ENCODE peak calls at places on chromosomes 12 and 14, in six cellular contexts. One of them, this sample, is unnamed.

GRCh38 chr14:97315790-97316189 is 518.6 kb downstream of the VRK1 start:
- DNase-seq in heart left ventricle: no peak
- DNase-seq in epithelial cell of prostate: no peak
- DNase-seq in body of pancreas: no peak
- DNase-seq in left ventricle myocardium inferior: no peak
- DNase-seq in naive thymus-derived CD4-positive, alpha-beta T cell: no peak
- DNase-seq in this sample: no peak

GRCh38 chr14:74616507-74616906 is 4.5 kb upstream of the LTBP2 start:
- DNase-seq in heart left ventricle: peak
- DNase-seq in epithelial cell of prostate: peak
- DNase-seq in body of pancreas: peak
- DNase-seq in left ventricle myocardium inferior: no peak
- DNase-seq in naive thymus-derived CD4-positive, alpha-beta T cell: no peak
- DNase-seq in this sample: no peak

GRCh38 chr14:61559641-61560201 is 135.6 kb upstream of the HIF1A start:
- DNase-seq in heart left ventricle: no peak
- DNase-seq in epithelial cell of prostate: no peak
- DNase-seq in body of pancreas: no peak
- DNase-seq in left ventricle myocardium inferior: no peak
- DNase-seq in naive thymus-derived CD4-positive, alpha-beta T cell: no peak
- DNase-seq in this sample: no peak

GRCh38 chr14:56002876-56003625 is 115.2 kb upstream of the PELI2 start:
- DNase-seq in heart left ventricle: no peak
- DNase-seq in epithelial cell of prostate: no peak
- DNase-seq in body of pancreas: no peak
- DNase-seq in left ventricle myocardium inferior: no peak
- DNase-seq in naive thymus-derived CD4-positive, alpha-beta T cell: peak
- DNase-seq in this sample: no peak

GRCh38 chr12:5745251-5745888 is 199.7 kb downstream of the ANO2 start:
- DNase-seq in heart left ventricle: peak
- DNase-seq in epithelial cell of prostate: no peak
- DNase-seq in body of pancreas: peak
- DNase-seq in left ventricle myocardium inferior: peak
- DNase-seq in naive thymus-derived CD4-positive, alpha-beta T cell: no peak
- DNase-seq in this sample: peak

GRCh38 chr12:105992849-105993740 is 145.7 kb downstream of the NUAK1 start:
- DNase-seq in heart left ventricle: no peak
- DNase-seq in epithelial cell of prostate: no peak
- DNase-seq in body of pancreas: peak
- DNase-seq in left ventricle myocardium inferior: no peak
- DNase-seq in naive thymus-derived CD4-positive, alpha-beta T cell: no peak
- DNase-seq in this sample: no peak

GRCh38 chr12:106145539-106146447 is 7.0 kb upstream of the NUAK1 start:
- DNase-seq in heart left ventricle: peak
- DNase-seq in epithelial cell of prostate: no peak
- DNase-seq in body of pancreas: peak
- DNase-seq in left ventricle myocardium inferior: peak
- DNase-seq in naive thymus-derived CD4-positive, alpha-beta T cell: no peak
- DNase-seq in this sample: no peak

GRCh38 chr12:40225984-40226602 is 1.3 kb downstream of the LRRK2 start:
- DNase-seq in heart left ventricle: no peak
- DNase-seq in epithelial cell of prostate: no peak
- DNase-seq in body of pancreas: no peak
- DNase-seq in left ventricle myocardium inferior: no peak
- DNase-seq in naive thymus-derived CD4-positive, alpha-beta T cell: no peak
- DNase-seq in this sample: no peak

GRCh38 chr12:77064891-77065360 is 443 bp downstream of the E2F7 start:
- DNase-seq in heart left ventricle: no peak
- DNase-seq in epithelial cell of prostate: no peak
- DNase-seq in body of pancreas: no peak
- DNase-seq in left ventricle myocardium inferior: no peak
- DNase-seq in naive thymus-derived CD4-positive, alpha-beta T cell: no peak
- DNase-seq in this sample: no peak

GRCh38 chr12:81231574-81232368 is 153.9 kb downstream of the ACSS3 start:
- DNase-seq in heart left ventricle: no peak
- DNase-seq in epithelial cell of prostate: no peak
- DNase-seq in body of pancreas: no peak
- DNase-seq in left ventricle myocardium inferior: no peak
- DNase-seq in naive thymus-derived CD4-positive, alpha-beta T cell: no peak
- DNase-seq in this sample: no peak

GRCh38 chr12:24839268-24839791 is 109.6 kb downstream of the BCAT1 start:
- DNase-seq in heart left ventricle: no peak
- DNase-seq in epithelial cell of prostate: no peak
- DNase-seq in body of pancreas: no peak
- DNase-seq in left ventricle myocardium inferior: no peak
- DNase-seq in naive thymus-derived CD4-positive, alpha-beta T cell: no peak
- DNase-seq in this sample: no peak

GRCh38 chr14:69772082-69773017 is 5.4 kb downstream of the SRSF5 start:
- DNase-seq in heart left ventricle: no peak
- DNase-seq in epithelial cell of prostate: no peak
- DNase-seq in body of pancreas: no peak
- DNase-seq in left ventricle myocardium inferior: no peak
- DNase-seq in naive thymus-derived CD4-positive, alpha-beta T cell: no peak
- DNase-seq in this sample: no peak

GRCh38 chr12:101552277-101552676 is 42.5 kb upstream of the MYBPC1 start:
- DNase-seq in heart left ventricle: no peak
- DNase-seq in epithelial cell of prostate: no peak
- DNase-seq in body of pancreas: peak
- DNase-seq in left ventricle myocardium inferior: no peak
- DNase-seq in naive thymus-derived CD4-positive, alpha-beta T cell: no peak
- DNase-seq in this sample: peak

GRCh38 chr14:78690836-78691235 is 520.7 kb downstream of the NRXN3 start:
- DNase-seq in heart left ventricle: no peak
- DNase-seq in epithelial cell of prostate: no peak
- DNase-seq in body of pancreas: no peak
- DNase-seq in left ventricle myocardium inferior: no peak
- DNase-seq in naive thymus-derived CD4-positive, alpha-beta T cell: no peak
- DNase-seq in this sample: no peak

GRCh38 chr12:54549774-54550451 is 512 bp downstream of the PDE1B start:
- DNase-seq in heart left ventricle: no peak
- DNase-seq in epithelial cell of prostate: peak
- DNase-seq in body of pancreas: peak
- DNase-seq in left ventricle myocardium inferior: no peak
- DNase-seq in naive thymus-derived CD4-positive, alpha-beta T cell: peak
- DNase-seq in this sample: no peak

GRCh38 chr12:93166891-93167307 is 210.8 kb upstream of the NUDT4 start:
- DNase-seq in heart left ventricle: no peak
- DNase-seq in epithelial cell of prostate: no peak
- DNase-seq in body of pancreas: no peak
- DNase-seq in left ventricle myocardium inferior: no peak
- DNase-seq in naive thymus-derived CD4-positive, alpha-beta T cell: no peak
- DNase-seq in this sample: no peak
- H3K27ac ChIP-seq in heart left ventricle: no peak
- H3K27ac ChIP-seq in epithelial cell of prostate: no peak
- H3K27ac ChIP-seq in body of pancreas: no peak
- H3K27ac ChIP-seq in left ventricle myocardium inferior: no peak
- H3K27ac ChIP-seq in naive thymus-derived CD4-positive, alpha-beta T cell: no peak
- H3K27ac ChIP-seq in this sample: no peak

GRCh38 chr14:95453713-95453980 is 62.8 kb downstream of the SYNE3 start:
- DNase-seq in heart left ventricle: no peak
- DNase-seq in epithelial cell of prostate: no peak
- DNase-seq in body of pancreas: no peak
- DNase-seq in left ventricle myocardium inferior: no peak
- DNase-seq in naive thymus-derived CD4-positive, alpha-beta T cell: no peak
- DNase-seq in this sample: no peak
- H3K27ac ChIP-seq in heart left ventricle: no peak
- H3K27ac ChIP-seq in epithelial cell of prostate: no peak
- H3K27ac ChIP-seq in body of pancreas: no peak
- H3K27ac ChIP-seq in left ventricle myocardium inferior: peak
- H3K27ac ChIP-seq in naive thymus-derived CD4-positive, alpha-beta T cell: no peak
- H3K27ac ChIP-seq in this sample: no peak

DNA sequence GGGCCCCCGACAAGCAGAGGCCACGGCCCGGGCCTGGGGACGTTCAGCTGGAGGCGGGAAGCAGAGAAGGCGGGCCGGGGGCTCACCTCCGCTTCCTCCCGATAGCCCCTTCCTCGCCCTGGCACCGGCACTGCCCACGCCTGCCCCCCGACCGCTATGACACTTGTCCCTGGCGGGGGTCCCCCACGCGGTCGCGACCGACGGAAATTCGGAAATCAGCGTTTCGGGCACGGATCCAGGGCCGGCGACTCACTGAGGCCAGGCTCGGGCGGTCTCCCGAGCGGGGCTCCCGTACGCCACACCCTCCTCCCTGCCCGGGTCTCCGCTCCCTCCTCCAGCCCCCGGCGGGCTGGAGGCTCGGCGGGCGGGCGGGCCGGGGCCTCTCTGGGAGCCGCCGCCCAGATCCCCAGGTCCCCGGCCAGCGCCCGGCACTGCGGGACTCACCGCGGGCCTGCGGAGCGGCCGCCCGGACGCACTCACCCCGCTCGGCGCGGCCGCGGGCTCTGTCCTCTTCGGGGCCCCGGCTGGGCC is 552 bp downstream of the PITPNM2 start:
- DNase-seq in heart left ventricle: peak
- DNase-seq in epithelial cell of prostate: no peak
- DNase-seq in body of pancreas: peak
- DNase-seq in left ventricle myocardium inferior: peak
- DNase-seq in naive thymus-derived CD4-positive, alpha-beta T cell: no peak
- DNase-seq in this sample: no peak
- H3K27ac ChIP-seq in heart left ventricle: peak
- H3K27ac ChIP-seq in epithelial cell of prostate: peak
- H3K27ac ChIP-seq in body of pancreas: peak
- H3K27ac ChIP-seq in left ventricle myocardium inferior: peak
- H3K27ac ChIP-seq in naive thymus-derived CD4-positive, alpha-beta T cell: peak
- H3K27ac ChIP-seq in this sample: peak

GRCh38 chr12:104046306-104046705 is 3.7 kb downstream of the GLT8D2 start:
- DNase-seq in heart left ventricle: no peak
- DNase-seq in epithelial cell of prostate: no peak
- DNase-seq in body of pancreas: no peak
- DNase-seq in left ventricle myocardium inferior: no peak
- DNase-seq in naive thymus-derived CD4-positive, alpha-beta T cell: no peak
- DNase-seq in this sample: no peak

GRCh38 chr12:104048162-104048561 is 1.8 kb downstream of the GLT8D2 start:
- DNase-seq in heart left ventricle: no peak
- DNase-seq in epithelial cell of prostate: no peak
- DNase-seq in body of pancreas: no peak
- DNase-seq in left ventricle myocardium inferior: no peak
- DNase-seq in naive thymus-derived CD4-positive, alpha-beta T cell: no peak
- DNase-seq in this sample: no peak

GRCh38 chr12:104050436-104050835 is 449 bp upstream of the GLT8D2 start:
- DNase-seq in heart left ventricle: no peak
- DNase-seq in epithelial cell of prostate: no peak
- DNase-seq in body of pancreas: no peak
- DNase-seq in left ventricle myocardium inferior: no peak
- DNase-seq in naive thymus-derived CD4-positive, alpha-beta T cell: no peak
- DNase-seq in this sample: no peak

GRCh38 chr12:104054681-104055346 is 4.8 kb upstream of the GLT8D2 start:
- DNase-seq in heart left ventricle: no peak
- DNase-seq in epithelial cell of prostate: no peak
- DNase-seq in body of pancreas: no peak
- DNase-seq in left ventricle myocardium inferior: no peak
- DNase-seq in naive thymus-derived CD4-positive, alpha-beta T cell: no peak
- DNase-seq in this sample: no peak

GRCh38 chr12:104049278-104050257 is at the start of gene GLT8D2:
- DNase-seq in heart left ventricle: peak
- DNase-seq in epithelial cell of prostate: no peak
- DNase-seq in body of pancreas: peak
- DNase-seq in left ventricle myocardium inferior: peak
- DNase-seq in naive thymus-derived CD4-positive, alpha-beta T cell: no peak
- DNase-seq in this sample: peak
- H3K27ac ChIP-seq in heart left ventricle: peak
- H3K27ac ChIP-seq in epithelial cell of prostate: peak
- H3K27ac ChIP-seq in body of pancreas: no peak
- H3K27ac ChIP-seq in left ventricle myocardium inferior: peak
- H3K27ac ChIP-seq in naive thymus-derived CD4-positive, alpha-beta T cell: no peak
- H3K27ac ChIP-seq in this sample: peak

GRCh38 chr12:132143328-132144071 is 619 bp downstream of the DDX51 start:
- DNase-seq in heart left ventricle: no peak
- DNase-seq in epithelial cell of prostate: no peak
- DNase-seq in body of pancreas: no peak
- DNase-seq in left ventricle myocardium inferior: no peak
- DNase-seq in naive thymus-derived CD4-positive, alpha-beta T cell: no peak
- DNase-seq in this sample: no peak

GRCh38 chr12:132146098-132146497 is 1.8 kb downstream of the NOC4L start:
- DNase-seq in heart left ventricle: no peak
- DNase-seq in epithelial cell of prostate: no peak
- DNase-seq in body of pancreas: no peak
- DNase-seq in left ventricle myocardium inferior: no peak
- DNase-seq in naive thymus-derived CD4-positive, alpha-beta T cell: no peak
- DNase-seq in this sample: no peak

GRCh38 chr12:132144115-132145071 is at the start of the genes DDX51 and NOC4L:
- DNase-seq in heart left ventricle: peak
- DNase-seq in epithelial cell of prostate: peak
- DNase-seq in body of pancreas: peak
- DNase-seq in left ventricle myocardium inferior: peak
- DNase-seq in naive thymus-derived CD4-positive, alpha-beta T cell: peak
- DNase-seq in this sample: peak

GRCh38 chr12:132146772-132147422 is 2.6 kb downstream of the NOC4L start:
- DNase-seq in heart left ventricle: peak
- DNase-seq in epithelial cell of prostate: no peak
- DNase-seq in body of pancreas: no peak
- DNase-seq in left ventricle myocardium inferior: peak
- DNase-seq in naive thymus-derived CD4-positive, alpha-beta T cell: no peak
- DNase-seq in this sample: no peak

GRCh38 chr12:132145334-132145733 is 1.1 kb downstream of the NOC4L start:
- DNase-seq in heart left ventricle: peak
- DNase-seq in epithelial cell of prostate: no peak
- DNase-seq in body of pancreas: no peak
- DNase-seq in left ventricle myocardium inferior: no peak
- DNase-seq in naive thymus-derived CD4-positive, alpha-beta T cell: no peak
- DNase-seq in this sample: no peak
- H3K27ac ChIP-seq in heart left ventricle: no peak
- H3K27ac ChIP-seq in epithelial cell of prostate: no peak
- H3K27ac ChIP-seq in body of pancreas: no peak
- H3K27ac ChIP-seq in left ventricle myocardium inferior: no peak
- H3K27ac ChIP-seq in naive thymus-derived CD4-positive, alpha-beta T cell: peak
- H3K27ac ChIP-seq in this sample: no peak

DNA sequence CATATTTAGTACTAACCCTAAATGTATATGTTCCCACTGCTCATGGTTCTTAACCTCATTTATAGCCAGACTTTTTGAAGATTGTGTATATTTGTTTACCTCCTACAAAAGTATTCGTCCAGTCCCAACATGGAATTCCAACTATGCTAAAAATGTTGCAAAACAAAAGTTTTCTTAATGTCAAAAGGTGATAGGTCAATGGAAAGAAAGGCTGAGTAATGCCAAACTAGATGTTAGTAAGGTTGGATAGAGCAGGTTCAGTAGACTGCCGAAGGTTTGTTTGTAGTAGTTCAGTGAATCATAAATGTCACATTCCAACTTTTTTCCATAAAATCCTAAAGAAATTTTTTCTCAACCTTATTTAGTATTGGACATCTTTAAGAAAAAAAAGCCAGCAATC is 874.5 kb downstream of the FLRT2 start:
- DNase-seq in heart left ventricle: no peak
- DNase-seq in epithelial cell of prostate: no peak
- DNase-seq in body of pancreas: no peak
- DNase-seq in left ventricle myocardium inferior: no peak
- DNase-seq in naive thymus-derived CD4-positive, alpha-beta T cell: no peak
- DNase-seq in this sample: no peak
- H3K27ac ChIP-seq in heart left ventricle: no peak
- H3K27ac ChIP-seq in epithelial cell of prostate: no peak
- H3K27ac ChIP-seq in body of pancreas: no peak
- H3K27ac ChIP-seq in left ventricle myocardium inferior: no peak
- H3K27ac ChIP-seq in naive thymus-derived CD4-positive, alpha-beta T cell: no peak
- H3K27ac ChIP-seq in this sample: no peak